ENCODE peak calls at places on chromosomes 6 and 20, in four cellular contexts. J, L, S and D are unnamed samples.

GRCh38 chr20:57346477-57346876 is 4.6 kb upstream of the RAE1 start:
- DNase-seq in S (no peak), J (peak), L (peak), D (no peak)

GRCh38 chr6:10599046-10599445 is 77.9 kb downstream of the GCNT2 start:
- DNase-seq in L (no peak), J (no peak), S (no peak), D (no peak)

GRCh38 chr20:57061058-57061900 is 205.2 kb downstream of the BMP7 start:
- DNase-seq in L (peak), S (no peak), J (no peak), D (no peak)

GRCh38 chr6:139858444-139858843 is 484.0 kb upstream of the CITED2 start:
- DNase-seq in S (no peak), J (no peak), L (no peak), D (no peak)

GRCh38 chr6:168318579-168319278 is 848 bp downstream of the DACT2 start:
- DNase-seq in J (no peak), S (no peak), L (no peak), D (no peak)

GRCh38 chr6:11276911-11277274 is 44.4 kb upstream of the NEDD9 start:
- DNase-seq in S (no peak), L (no peak), J (no peak), D (no peak)

GRCh38 chr20:35991142-35991771 is 22.9 kb downstream of the CNBD2 start:
- DNase-seq in L (peak), S (no peak), J (no peak), D (no peak)

GRCh38 chr6:129890701-129891100 is 29.6 kb upstream of the TMEM244 start:
- DNase-seq in S (no peak), J (no peak), L (peak), D (no peak)

GRCh38 chr6:13432526-13433218 is 54.7 kb downstream of the GFOD1 start:
- DNase-seq in J (no peak), L (no peak), S (peak), D (no peak)

GRCh38 chr6:53302678-53303360 is 45.9 kb downstream of the ELOVL5 start:
- DNase-seq in L (no peak), S (no peak), J (no peak), D (no peak)

GRCh38 chr6:7868926-7869325 is 41.7 kb downstream of the TXNDC5 start:
- DNase-seq in S (no peak), J (no peak), L (no peak), D (no peak)

GRCh38 chr20:1672728-1673127 is 15.1 kb upstream of the SIRPG start:
- DNase-seq in L (no peak), S (no peak), J (no peak), D (no peak)

GRCh38 chr20:1674361-1674760 is 16.8 kb upstream of the SIRPG start:
- DNase-seq in L (no peak), S (no peak), J (no peak), D (no peak)

GRCh38 chr20:1673424-1673823 is 15.8 kb upstream of the SIRPG start:
- DNase-seq in J (no peak), L (no peak), S (no peak), D (no peak)

GRCh38 chr20:1676650-1677049 is 19.1 kb upstream of the SIRPG start:
- DNase-seq in S (no peak), J (no peak), L (no peak), D (no peak)

GRCh38 chr20:1674990-1675389 is 17.4 kb upstream of the SIRPG start:
- DNase-seq in S (no peak), L (no peak), J (no peak), D (no peak)
- TF ChIP-seq SPI1 in S (no peak), L (no peak), J (no peak), D (no peak)

GRCh38 chr20:34037121-34037520 is 43.4 kb downstream of the RALY start:
- DNase-seq in S (no peak), J (no peak), L (peak), D (no peak)
- TF ChIP-seq SPI1 in S (no peak), J (no peak), L (no peak), D (no peak)

GRCh38 chr6:162063666-162064065 is 663.9 kb downstream of the PRKN start:
- DNase-seq in L (peak), S (no peak), J (no peak), D (no peak)
- TF ChIP-seq SPI1 in L (no peak), S (no peak), J (no peak), D (no peak)

GRCh38 chr6:127939442-127940066 is 38.7 kb upstream of the THEMIS start:
- DNase-seq in J (no peak), S (no peak), L (no peak), D (no peak)
- TF ChIP-seq SPI1 in J (no peak), S (no peak), L (no peak), D (no peak)